ENCODE peak calls at places on chromosomes 3 and 15, in ten cellular contexts. Z, L, W, B, O, G, T, S, P and A are unnamed samples.

GRCh38 chr15:73941044-73941443 is 14.8 kb downstream of the LOXL1 start:
- DNase-seq in B (no peak), G (no peak), L (no peak), O (no peak), P (no peak), Z (no peak), S (peak; percentile 67), W (peak; percentile 64), T (no peak), A (no peak)

GRCh38 chr3:21718161-21718765 is 32.7 kb downstream of the ZNF385D start:
- DNase-seq in L (no peak), T (no peak), W (no peak), P (no peak), B (no peak), Z (no peak), S (no peak), G (no peak), O (no peak), A (no peak)

GRCh38 chr15:22963546-22964125 is 16.5 kb downstream of the CYFIP1 start:
- DNase-seq in L (no peak), P (no peak), W (no peak), G (no peak), T (no peak), B (no peak), Z (no peak), S (no peak), O (peak; percentile 14), A (no peak)

GRCh38 chr3:119669906-119670570 is 7.2 kb downstream of the COX17 start:
- DNase-seq in T (no peak), Z (no peak), B (no peak), O (no peak), P (no peak), G (no peak), S (peak; percentile 24), L (no peak), W (peak; percentile 29), A (no peak)

GRCh38 chr3:51500632-51501131 is 867 bp upstream of the DCAF1 start:
- DNase-seq in B (no peak), L (peak; percentile 55), Z (no peak), S (no peak), P (no peak), G (no peak), T (no peak), O (no peak), W (no peak), A (no peak)

GRCh38 chr3:28476194-28476593 is 127.6 kb upstream of the AZI2 start:
- DNase-seq in W (no peak), Z (peak; percentile 18), O (peak; percentile 40), L (no peak), B (no peak), S (peak; percentile 52), G (no peak), T (no peak), P (no peak), A (no peak)

GRCh38 chr15:31223478-31224350 is 102.9 kb upstream of the KLF13 start:
- DNase-seq in W (no peak), L (no peak), G (no peak), Z (no peak), T (no peak), P (no peak), O (no peak), B (no peak), S (no peak), A (peak; percentile 17)

GRCh38 chr3:43995929-43996378 is 245.7 kb upstream of the TOPAZ1 start:
- DNase-seq in O (no peak), T (peak; percentile 16), S (no peak), L (no peak), G (no peak), W (no peak), B (no peak), Z (no peak), P (no peak), A (no peak)

GRCh38 chr3:130700541-130700940 is 46.1 kb downstream of the PIK3R4 start:
- DNase-seq in G (no peak), L (no peak), Z (no peak), P (no peak), T (no peak), O (no peak), S (peak; percentile 3), B (no peak), W (peak; percentile 46), A (peak; percentile 10)

GRCh38 chr15:34654625-34655024 is 71.2 kb upstream of the GOLGA8B start:
- DNase-seq in B (no peak), T (no peak), Z (no peak), L (no peak), W (no peak), S (no peak), P (no peak), G (no peak), O (no peak), A (no peak)

GRCh38 chr15:84821501-84822021 is 4.4 kb downstream of the ALPK3 start:
- DNase-seq in O (no peak), B (no peak), G (no peak), S (no peak), T (no peak), P (no peak), Z (no peak), L (peak; percentile 59), W (peak; percentile 55), A (peak; percentile 48)

GRCh38 chr15:77691607-77692006 is 58.9 kb upstream of the LINGO1 start:
- DNase-seq in O (no peak), B (no peak), P (no peak), S (no peak), Z (no peak), W (no peak), T (no peak), L (no peak), G (no peak), A (no peak)

GRCh38 chr3:57230006-57230405 is 2.5 kb downstream of the APPL1 start:
- DNase-seq in T (no peak), S (no peak), L (no peak), B (no peak), P (no peak), Z (no peak), G (no peak), W (no peak), O (no peak), A (no peak)

GRCh38 chr3:151410891-151411559 is 26.5 kb upstream of the P2RY12 start:
- DNase-seq in L (no peak), G (no peak), O (no peak), T (no peak), W (no peak), S (peak; percentile 54), Z (no peak), B (no peak), P (no peak), A (no peak)

GRCh38 chr3:40915346-40915865 is 283.9 kb upstream of the CTNNB1 start:
- DNase-seq in O (no peak), L (no peak), P (no peak), W (no peak), S (no peak), T (no peak), G (no peak), Z (no peak), B (no peak), A (no peak)

GRCh38 chr3:30112904-30113484 is 493.4 kb upstream of the TGFBR2 start:
- DNase-seq in Z (peak; percentile 6), W (no peak), S (peak; percentile 54), T (no peak), G (peak; percentile 11), P (no peak), O (no peak), L (no peak), B (no peak), A (no peak)

GRCh38 chr15:71746719-71747118 is 63.6 kb upstream of the NR2E3 start:
- DNase-seq in L (no peak), B (no peak), P (no peak), O (no peak), G (no peak), W (no peak), Z (no peak), T (no peak), S (no peak), A (no peak)

GRCh38 chr3:10707984-10708868 is 107.8 kb upstream of the SLC6A11 start:
- DNase-seq in L (no peak), P (no peak), S (no peak), W (no peak), O (no peak), B (no peak), T (no peak), G (no peak), Z (no peak), A (no peak)

GRCh38 chr15:22919171-22919570 is 61.0 kb downstream of the CYFIP1 start:
- DNase-seq in P (no peak), Z (no peak), B (no peak), T (no peak), S (no peak), O (no peak), G (no peak), L (no peak), W (no peak), A (no peak)